ENCODE peak calls at places on chromosomes 1 and 21, in six cellular contexts. N is K562, C is GM12878, P is GM12891, G is HepG2, X is SK-N-SH. L is an unnamed sample.

GRCh38 chr1:31572323-31573104 is 3.8 kb upstream of the TINAGL1 start:
- DNase-seq in N (no peak), C (no peak), P (no peak), G (peak), X (no peak), L (no peak)

GRCh38 chr21:31283025-31283424 is 61.0 kb downstream of the TIAM1 start:
- DNase-seq in N (no peak), C (no peak), P (no peak), G (no peak), X (no peak), L (no peak)

GRCh38 chr1:178345238-178345637 is 151.5 kb downstream of the CLEC20A start:
- DNase-seq in N (no peak), C (no peak), P (no peak), G (peak), X (no peak), L (no peak)

GRCh38 chr1:46486432-46487015 is 3.1 kb upstream of the DMBX1 start:
- DNase-seq in N (no peak), C (no peak), P (no peak), G (no peak), X (no peak), L (no peak)

GRCh38 chr21:42658320-42659105 is 5.1 kb downstream of the PDE9A start:
- DNase-seq in N (no peak), C (no peak), P (no peak), G (no peak), X (no peak), L (no peak)

GRCh38 chr1:110481968-110482623 is 31.1 kb downstream of the PROK1 start:
- DNase-seq in N (no peak), C (no peak), P (no peak), G (no peak), X (no peak), L (no peak)

GRCh38 chr1:175126347-175126746 is 58.7 kb downstream of the TNN start:
- DNase-seq in N (no peak), C (no peak), P (no peak), G (no peak), X (no peak), L (no peak)

GRCh38 chr1:159088050-159088449 is 11.5 kb upstream of the AIM2 start:
- DNase-seq in N (no peak), C (no peak), P (no peak), G (no peak), X (no peak), L (no peak)

GRCh38 chr1:80779278-80779677 is 1021.5 kb upstream of the ADGRL2 start:
- DNase-seq in N (no peak), C (no peak), P (no peak), G (no peak), X (no peak), L (no peak)

GRCh38 chr21:38809170-38809878 is 3.6 kb downstream of the ETS2 start:
- DNase-seq in N (no peak), C (no peak), P (no peak), G (no peak), X (no peak), L (no peak)

GRCh38 chr1:205012416-205013140 is 30.4 kb upstream of the CNTN2 start:
- DNase-seq in N (no peak), C (no peak), P (no peak), G (no peak), X (no peak), L (no peak)

GRCh38 chr1:63000508-63000907 is 216.6 kb downstream of the ATG4C start:
- DNase-seq in N (no peak), C (no peak), P (no peak), G (no peak), X (no peak), L (no peak)

GRCh38 chr1:33918368-33918767 is 54.5 kb downstream of the HMGB4 start:
- DNase-seq in N (no peak), C (no peak), P (no peak), G (no peak), X (no peak), L (no peak)

GRCh38 chr1:108057536-108057935 is 92.6 kb upstream of the VAV3 start:
- DNase-seq in N (no peak), C (no peak), P (no peak), G (no peak), X (no peak), L (no peak)

GRCh38 chr1:154520333-154520732 is 18.1 kb upstream of the SHE start:
- DNase-seq in N (no peak), C (no peak), P (no peak), G (no peak), X (no peak), L (no peak)

GRCh38 chr1:222979561-222979960 is 163.5 kb downstream of the TLR5 start:
- DNase-seq in N (no peak), C (no peak), P (no peak), G (no peak), X (no peak), L (no peak)

GRCh38 chr21:42187976-42188653 is 30.8 kb upstream of the ABCG1 start:
- DNase-seq in N (no peak), C (peak), P (peak), G (no peak), X (no peak), L (peak)

GRCh38 chr1:201169203-201169602 is 14.9 kb upstream of the TMEM9 start:
- DNase-seq in N (no peak), C (no peak), P (no peak), G (no peak), X (no peak), L (no peak)

GRCh38 chr1:28955930-28956552 is 41.7 kb downstream of the EPB41 start:
- DNase-seq in N (no peak), C (no peak), P (no peak), G (no peak), X (no peak), L (no peak)

GRCh38 chr1:17098440-17099317 is 20.6 kb downstream of the PADI2 start:
- DNase-seq in N (no peak), C (no peak), P (no peak), G (no peak), X (no peak), L (no peak)

GRCh38 chr1:7284839-7285435 is 486.2 kb upstream of the VAMP3 start:
- DNase-seq in N (no peak), C (no peak), P (no peak), G (no peak), X (no peak), L (no peak)

GRCh38 chr1:64744492-64745180 is at the start of gene RAVER2:
- DNase-seq in N (peak), C (no peak), P (peak), G (peak), X (peak), L (peak)

GRCh38 chr1:96281491-96281890 is 440.1 kb upstream of the PTBP2 start:
- DNase-seq in N (no peak), C (no peak), P (no peak), G (no peak), X (no peak), L (no peak)

GRCh38 chr1:40014253-40014706 is 26.2 kb upstream of the CAP1 start:
- DNase-seq in N (no peak), C (no peak), P (no peak), G (no peak), X (no peak), L (no peak)

GRCh38 chr1:47449702-47450552 is 12.1 kb downstream of the FOXD2 start:
- DNase-seq in N (peak), C (no peak), P (no peak), G (peak), X (peak), L (no peak)

GRCh38 chr1:11429935-11430334 is 49.0 kb upstream of the DISP3 start:
- DNase-seq in N (no peak), C (no peak), P (no peak), G (no peak), X (no peak), L (no peak)

GRCh38 chr1:115062542-115063004 is 26.7 kb downstream of the TSPAN2 start:
- DNase-seq in N (no peak), C (peak), P (no peak), G (no peak), X (no peak), L (peak)

GRCh38 chr1:2468041-2468472 is 8.0 kb upstream of the PLCH2 start:
- DNase-seq in N (peak), C (no peak), P (peak), G (no peak), X (peak), L (no peak)

GRCh38 chr1:184485731-184486723 is 99.2 kb downstream of the C1orf21 start:
- DNase-seq in N (no peak), C (no peak), P (no peak), G (no peak), X (no peak), L (no peak)

GRCh38 chr21:38310619-38311018 is 53.8 kb downstream of the KCNJ15 start:
- DNase-seq in N (no peak), C (no peak), P (no peak), G (no peak), X (no peak), L (no peak)

GRCh38 chr1:29575826-29576225 is 339.5 kb downstream of the PTPRU start:
- DNase-seq in N (no peak), C (no peak), P (no peak), G (no peak), X (no peak), L (no peak)

GRCh38 chr1:20462397-20462796 is 23.6 kb downstream of the CAMK2N1 start:
- DNase-seq in N (no peak), C (no peak), P (no peak), G (no peak), X (no peak), L (no peak)

GRCh38 chr21:31484219-31484618 is 140.2 kb upstream of the TIAM1 start:
- DNase-seq in N (no peak), C (no peak), P (no peak), G (no peak), X (no peak), L (no peak)

GRCh38 chr1:150981177-150981804 is 801 bp upstream of the ANXA9 start:
- DNase-seq in N (no peak), C (no peak), P (no peak), G (peak), X (no peak), L (no peak)

DNA sequence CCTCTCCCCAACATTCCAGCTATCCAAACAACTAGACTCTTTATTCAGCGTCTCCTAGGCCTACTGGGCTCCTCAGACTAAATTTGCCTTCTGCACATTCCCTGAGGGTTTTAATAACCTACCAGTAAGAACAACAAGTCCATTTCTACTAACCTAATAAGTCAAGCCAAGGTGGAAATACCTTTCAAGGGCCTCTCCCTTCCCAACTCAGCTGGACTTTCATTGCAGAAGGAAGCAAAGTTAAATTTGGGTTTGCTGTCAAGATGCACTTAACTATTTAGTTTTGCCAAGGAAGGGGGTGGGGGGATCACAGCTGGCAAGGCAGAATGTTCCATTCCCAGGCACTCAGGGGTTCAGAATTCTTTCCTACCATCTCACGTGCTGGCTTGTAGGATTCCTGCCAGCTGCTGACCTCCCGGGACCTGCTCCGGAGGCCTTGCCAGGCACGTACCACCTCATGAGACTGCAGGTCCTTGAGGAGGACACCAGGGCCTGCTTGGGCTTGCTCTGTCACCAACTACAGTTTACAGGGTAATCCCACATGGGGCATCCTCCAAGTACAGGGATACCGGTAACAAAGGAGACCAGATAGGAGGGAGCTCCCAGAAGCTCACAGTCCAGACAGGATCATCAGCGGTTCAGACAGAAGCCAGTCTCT is 29.7 kb downstream of the SLC30A1 start:
- DNase-seq in N (no peak), C (no peak), P (no peak), G (no peak), X (no peak), L (no peak)
- TF ChIP-seq TAF1 in N (no peak), C (no peak), P (no peak), G (no peak), X (no peak), L (no peak)

GRCh38 chr1:160997323-160998038 is 23.5 kb downstream of the F11R start:
- DNase-seq in N (peak), C (no peak), P (peak), G (peak), X (peak), L (no peak)
- TF ChIP-seq POLR2AphosphoS5 in N (no peak), C (no peak), P (no peak), G (no peak), X (no peak), L (no peak)

GRCh38 chr1:196302981-196303380 is 305.3 kb downstream of the KCNT2 start:
- DNase-seq in N (no peak), C (no peak), P (no peak), G (no peak), X (no peak), L (no peak)

GRCh38 chr1:196309386-196309785 is 298.9 kb downstream of the KCNT2 start:
- DNase-seq in N (no peak), C (no peak), P (no peak), G (peak), X (no peak), L (no peak)

GRCh38 chr1:196308171-196308570 is 300.1 kb downstream of the KCNT2 start:
- DNase-seq in N (peak), C (no peak), P (no peak), G (no peak), X (no peak), L (no peak)

GRCh38 chr1:196305216-196305615 is 303.0 kb downstream of the KCNT2 start:
- DNase-seq in N (no peak), C (no peak), P (no peak), G (no peak), X (no peak), L (no peak)

GRCh38 chr1:196306421-196306820 is 301.8 kb downstream of the KCNT2 start:
- DNase-seq in N (no peak), C (no peak), P (no peak), G (no peak), X (no peak), L (no peak)
- TF ChIP-seq TAF1 in N (no peak), C (no peak), P (no peak), G (no peak), X (no peak), L (no peak)

DNA sequence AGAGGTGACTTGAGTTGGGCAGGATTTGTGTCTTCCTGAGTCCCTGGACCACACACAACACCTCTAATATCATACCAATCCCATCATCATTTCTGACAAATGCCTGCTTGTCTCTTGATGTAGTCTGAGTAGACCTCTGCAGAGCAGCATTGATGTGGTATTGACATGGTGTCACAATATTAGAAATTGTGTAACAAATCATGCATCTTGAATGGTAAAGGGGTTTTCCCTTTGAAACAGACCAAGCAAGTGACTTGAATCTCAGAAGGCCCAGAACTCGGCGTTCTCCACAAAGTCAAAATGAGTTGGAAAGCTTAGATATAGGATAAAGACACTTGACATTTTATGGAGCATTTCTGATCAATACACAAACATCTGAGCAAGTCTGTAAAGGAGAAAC is 72.7 kb upstream of the KIRREL1 start:
- DNase-seq in N (no peak), C (no peak), P (no peak), G (no peak), X (no peak), L (no peak)
- TF ChIP-seq POLR2AphosphoS5 in N (no peak), C (no peak), P (no peak), G (no peak), X (no peak), L (no peak)

GRCh38 chr1:153353226-153353947 is 4.3 kb upstream of the S100A9 start:
- DNase-seq in N (peak), C (no peak), P (no peak), G (peak), X (peak), L (no peak)

GRCh38 chr1:153354515-153355193 is 3.0 kb upstream of the S100A9 start:
- DNase-seq in N (no peak), C (no peak), P (no peak), G (no peak), X (no peak), L (no peak)

GRCh38 chr1:153356392-153357075 is 1.1 kb upstream of the S100A9 start:
- DNase-seq in N (no peak), C (no peak), P (no peak), G (no peak), X (no peak), L (no peak)

GRCh38 chr1:153357076-153357852 is 390 bp upstream of the S100A9 start:
- DNase-seq in N (no peak), C (no peak), P (no peak), G (peak), X (no peak), L (no peak)

DNA sequence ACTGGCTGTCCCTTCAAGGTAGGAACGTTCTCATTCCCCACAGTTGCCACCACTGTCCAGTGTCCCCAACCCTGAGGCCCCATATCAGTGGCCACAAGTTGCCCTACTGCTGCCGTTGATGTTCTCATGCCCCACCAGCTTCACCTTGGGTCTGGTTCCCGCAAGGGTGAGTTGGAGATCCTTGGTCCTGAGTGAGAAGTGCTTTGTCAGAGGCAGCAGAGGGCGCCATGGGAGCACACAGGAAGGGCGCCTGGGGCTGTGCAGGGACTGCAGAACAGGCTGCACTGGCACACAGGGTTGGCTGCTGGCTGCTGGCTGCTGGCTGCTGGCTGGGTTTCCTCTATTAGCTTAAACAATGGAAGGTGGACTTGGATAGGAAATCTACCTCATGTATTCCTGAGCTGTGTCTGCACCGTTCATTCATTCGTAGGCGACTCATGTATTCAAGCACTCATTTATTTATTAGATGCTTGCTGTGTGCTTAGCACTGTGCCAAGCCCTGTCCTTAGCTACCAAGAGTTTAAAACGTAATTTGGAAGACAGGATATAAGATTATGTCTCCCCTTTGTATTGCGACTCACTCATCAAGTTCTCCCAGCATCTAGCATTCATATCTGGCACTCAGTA is 2.1 kb upstream of the S100A9 start:
- DNase-seq in N (peak), C (no peak), P (peak), G (peak), X (peak), L (no peak)
- TF ChIP-seq TAF1 in N (no peak), C (no peak), P (no peak), G (no peak), X (no peak), L (no peak)

GRCh38 chr1:218571515-218571914 is 226.4 kb downstream of the TGFB2 start:
- DNase-seq in N (no peak), C (no peak), P (no peak), G (no peak), X (no peak), L (no peak)
- TF ChIP-seq POLR2AphosphoS5 in N (no peak), C (no peak), P (no peak), G (no peak), X (no peak), L (no peak)

GRCh38 chr1:84259376-84259775 is 42.1 kb upstream of the SAMD13 start:
- DNase-seq in N (no peak), C (no peak), P (no peak), G (no peak), X (no peak), L (no peak)

GRCh38 chr1:84259989-84260388 is 41.5 kb upstream of the SAMD13 start:
- DNase-seq in N (no peak), C (no peak), P (no peak), G (no peak), X (no peak), L (no peak)

GRCh38 chr1:84257617-84258016 is 43.9 kb upstream of the SAMD13 start:
- DNase-seq in N (no peak), C (no peak), P (no peak), G (no peak), X (no peak), L (no peak)

GRCh38 chr1:84264961-84265360 is 36.5 kb upstream of the SAMD13 start:
- DNase-seq in N (no peak), C (no peak), P (no peak), G (no peak), X (no peak), L (no peak)

GRCh38 chr1:84260852-84261518 is 40.5 kb upstream of the SAMD13 start:
- DNase-seq in N (no peak), C (no peak), P (no peak), G (peak), X (no peak), L (no peak)
- TF ChIP-seq TAF1 in N (no peak), C (no peak), P (no peak), G (no peak), X (no peak), L (no peak)